ENCODE peak calls at places on chromosomes 6 and 20, in four cellular contexts. Z is D721Med, N is DND-41, F is heart right ventricle. X is an unnamed sample.

GRCh38 chr6:106773482-106773881 is 144.1 kb downstream of the QRSL1 start:
- DNase-seq in Z (no peak), N (no peak), F (no peak), X (no peak)

GRCh38 chr20:53579266-53579580 is 14.4 kb downstream of the ZNF217 start:
- DNase-seq in Z (no peak), N (no peak), F (no peak), X (no peak)

GRCh38 chr6:5665173-5665572 is 341.6 kb downstream of the NRN1 start:
- DNase-seq in Z (no peak), N (peak), F (no peak), X (no peak)

GRCh38 chr20:49450281-49450707 is 32.2 kb downstream of the KCNB1 start:
- DNase-seq in Z (no peak), N (no peak), F (no peak), X (no peak)

GRCh38 chr6:168258795-168259194 is 60.8 kb downstream of the DACT2 start:
- DNase-seq in Z (no peak), N (no peak), F (no peak), X (no peak)

GRCh38 chr6:24105146-24105545 is 20.9 kb upstream of the NRSN1 start:
- DNase-seq in Z (no peak), N (no peak), F (no peak), X (no peak)

GRCh38 chr6:49550413-49551125 is at the start of gene C6orf141:
- DNase-seq in Z (no peak), N (no peak), F (no peak), X (peak)

GRCh38 chr6:164532546-164533362 is 776.7 kb downstream of the C6orf118 start:
- DNase-seq in Z (no peak), N (no peak), F (no peak), X (no peak)

GRCh38 chr6:139981810-139982550 is 607.5 kb upstream of the CITED2 start:
- DNase-seq in Z (no peak), N (no peak), F (no peak), X (no peak)

DNA sequence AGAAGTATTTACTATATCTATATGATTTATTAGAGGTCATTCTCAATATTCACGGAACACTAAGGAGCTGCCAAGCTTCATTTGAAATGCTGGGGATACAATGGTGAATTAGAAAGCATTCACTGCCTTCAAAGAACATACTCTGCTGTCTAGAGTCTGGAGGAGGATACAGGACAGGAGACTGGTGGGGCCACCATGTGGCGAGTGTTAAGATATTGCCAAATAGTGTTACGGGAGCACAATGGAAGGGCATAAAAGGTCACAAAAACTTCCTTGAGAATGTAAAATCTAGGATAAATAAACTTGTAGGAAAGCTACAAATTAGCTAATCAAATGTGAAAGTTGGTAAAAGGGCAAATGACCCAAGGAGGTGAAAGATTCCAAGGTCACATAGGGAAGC is 271.7 kb downstream of the RFPL4B start:
- DNase-seq in Z (no peak), N (no peak), F (no peak), X (no peak)
- TF ChIP-seq CTCF in Z (peak), N (peak), F (no peak), X (no peak)

DNA sequence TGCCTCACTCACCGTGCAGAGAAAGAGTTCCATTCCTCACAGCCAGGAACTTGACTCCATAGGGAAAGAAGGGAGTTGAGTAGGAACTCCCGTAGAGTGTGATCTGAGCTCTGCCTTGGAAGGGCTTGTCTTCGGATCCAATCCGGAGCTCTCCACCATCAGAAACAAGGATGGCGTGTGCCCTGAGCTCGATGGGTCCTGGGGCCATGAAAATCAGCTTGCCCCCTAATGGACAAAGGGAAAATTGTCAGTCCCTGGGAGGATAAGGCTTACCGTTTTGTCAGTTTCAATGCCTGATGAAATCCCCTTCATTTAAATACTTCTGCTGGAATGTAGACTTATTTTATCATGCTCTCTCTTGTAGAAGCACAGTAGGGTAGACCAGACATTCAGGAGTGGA is 153.3 kb downstream of the PKHD1 start:
- DNase-seq in Z (no peak), N (no peak), F (no peak), X (no peak)
- TF ChIP-seq CTCF in Z (peak), N (peak), F (no peak), X (no peak)

DNA sequence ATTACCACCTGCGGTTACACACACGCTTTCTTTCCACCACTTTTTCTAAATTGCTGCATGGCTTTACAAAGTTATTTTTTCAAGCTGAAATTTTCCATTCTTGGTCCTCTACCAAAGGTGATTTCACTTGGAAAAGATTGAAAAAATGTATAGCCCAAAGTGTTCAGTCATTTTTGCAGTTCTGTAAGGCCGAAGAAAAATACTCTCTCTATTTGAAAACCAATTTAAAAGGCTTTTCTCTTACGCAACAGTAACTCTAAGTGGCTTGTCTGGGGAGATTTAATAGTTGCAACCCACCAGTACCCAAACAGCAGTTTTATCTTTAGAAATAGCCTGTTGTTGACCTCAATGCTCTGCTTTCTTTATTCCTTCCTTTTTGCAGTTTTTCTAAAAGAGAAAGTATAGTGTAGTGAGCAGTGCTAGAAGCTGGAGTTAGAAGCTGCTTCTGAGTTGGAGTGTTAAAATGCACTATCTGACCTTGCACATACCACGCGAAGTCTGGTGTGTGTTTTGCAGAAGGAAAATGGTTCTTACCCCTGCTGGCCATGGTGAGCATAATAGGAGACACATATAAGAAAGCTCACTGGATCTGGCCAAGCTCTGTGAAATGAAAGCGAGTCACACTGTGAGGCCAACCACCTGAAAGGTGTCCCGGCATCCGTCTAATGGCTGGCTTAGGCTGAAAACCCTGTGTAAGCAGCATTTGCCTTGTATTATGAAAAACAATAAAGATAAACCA is 271.6 kb upstream of the PRND start:
- DNase-seq in Z (no peak), N (no peak), F (no peak), X (no peak)
- TF ChIP-seq CTCF in Z (no peak), N (no peak), F (peak), X (no peak)

GRCh38 chr20:50929299-50930138 is 1.7 kb downstream of the ADNP start:
- DNase-seq in Z (peak), N (peak), F (peak), X (peak)

GRCh38 chr20:50931048-50931305 is 260 bp downstream of the ADNP start:
- DNase-seq in Z (no peak), N (no peak), F (no peak), X (no peak)

GRCh38 chr20:50931306-50932015 is at the start of gene ADNP:
- DNase-seq in Z (no peak), N (peak), F (peak), X (peak)

GRCh38 chr20:50930139-50931047 is 844 bp downstream of the ADNP start:
- DNase-seq in Z (no peak), N (peak), F (peak), X (peak)

GRCh38 chr20:50928469-50928868 is 2.8 kb downstream of the ADNP start:
- DNase-seq in Z (no peak), N (no peak), F (no peak), X (no peak)
- TF ChIP-seq CTCF in Z (no peak), N (peak), F (no peak), X (no peak)

DNA sequence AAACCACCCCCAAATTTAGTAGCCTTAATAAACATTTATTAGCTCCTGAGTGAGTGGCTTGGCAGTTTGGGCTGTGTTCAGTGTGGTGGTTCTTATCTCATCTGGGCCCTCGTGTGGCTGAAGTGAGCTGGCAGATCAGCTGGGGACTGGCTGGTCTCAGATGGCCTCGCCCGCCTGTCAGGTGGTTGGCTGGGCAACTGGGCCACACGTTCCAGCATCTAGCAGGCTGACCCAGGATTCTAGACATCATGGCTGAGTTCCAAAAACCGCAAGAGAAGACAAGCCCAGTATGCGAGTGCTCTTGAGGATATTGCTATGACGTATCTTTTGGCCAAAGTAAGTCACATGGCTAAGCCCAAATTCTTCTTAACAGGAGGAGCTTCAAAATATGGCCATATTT is 28.9 kb downstream of the EIF2S2 start:
- DNase-seq in Z (no peak), N (no peak), F (peak), X (peak)
- TF ChIP-seq CTCF in Z (no peak), N (no peak), F (peak), X (no peak)

GRCh38 chr6:43219119-43219518 is 10.2 kb downstream of the DNPH1 start:
- DNase-seq in Z (no peak), N (no peak), F (no peak), X (no peak)

GRCh38 chr6:43215066-43215465 is 14.2 kb downstream of the DNPH1 start:
- DNase-seq in Z (no peak), N (no peak), F (no peak), X (no peak)

GRCh38 chr6:43213431-43213830 is 15.8 kb downstream of the DNPH1 start:
- DNase-seq in Z (no peak), N (no peak), F (no peak), X (no peak)

GRCh38 chr6:43217351-43217750 is 11.9 kb downstream of the DNPH1 start:
- DNase-seq in Z (no peak), N (no peak), F (no peak), X (no peak)

DNA sequence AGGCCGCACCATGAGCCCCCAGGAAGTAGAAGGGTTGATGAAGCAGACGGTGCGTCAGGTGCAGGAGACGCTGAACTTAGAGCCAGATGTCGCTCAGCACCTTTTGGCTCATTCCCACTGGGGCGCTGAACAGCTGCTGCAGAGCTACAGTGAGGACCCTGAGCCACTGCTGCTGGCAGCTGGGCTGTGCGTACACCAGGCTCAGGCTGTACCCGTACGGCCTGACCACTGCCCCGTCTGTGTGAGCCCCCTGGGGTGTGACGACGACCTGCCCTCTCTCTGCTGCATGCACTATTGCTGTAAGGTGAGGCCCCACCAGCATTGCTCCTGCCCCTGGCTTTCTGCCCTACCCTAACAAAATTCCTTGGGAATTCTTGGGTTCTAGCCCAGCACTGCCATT is 13.1 kb downstream of the DNPH1 start:
- DNase-seq in Z (no peak), N (no peak), F (no peak), X (no peak)
- TF ChIP-seq CTCF in Z (no peak), N (no peak), F (no peak), X (no peak)

GRCh38 chr6:33279971-33280511 is 3.1 kb downstream of the B3GALT4 start:
- DNase-seq in Z (no peak), N (peak), F (no peak), X (peak)
- TF ChIP-seq CTCF in Z (peak), N (peak), F (peak), X (peak)

DNA sequence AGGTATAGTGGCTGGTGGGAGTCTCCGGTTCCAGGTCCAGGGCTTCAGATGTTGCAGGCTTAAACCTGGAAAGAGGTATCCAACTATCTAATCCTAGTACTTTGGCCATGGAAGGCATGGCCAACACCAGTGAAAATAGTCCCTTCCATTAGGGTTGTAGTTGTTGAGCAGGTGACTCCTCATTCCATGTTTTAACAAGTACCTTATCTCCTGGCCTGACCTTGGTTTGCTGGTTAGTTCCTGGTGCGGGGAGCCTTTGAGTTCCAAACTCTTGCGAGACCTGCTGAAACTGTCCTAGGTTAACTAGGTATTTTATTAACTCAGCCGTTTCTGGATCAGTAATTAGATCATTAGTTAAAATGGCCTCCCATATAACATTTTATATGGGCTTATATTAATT is 165.1 kb upstream of the PROKR2 start:
- DNase-seq in Z (no peak), N (no peak), F (no peak), X (no peak)
- TF ChIP-seq CTCF in Z (no peak), N (no peak), F (no peak), X (no peak)

GRCh38 chr6:131116755-131117360 is 18.4 kb upstream of the AKAP7 start:
- DNase-seq in Z (no peak), N (no peak), F (no peak), X (no peak)
- TF ChIP-seq CTCF in Z (peak), N (peak), F (peak), X (peak)